ENCODE peak calls at places on chromosomes 11 and 22, in ten cellular contexts. J, I, D, U, P, B, R, L, N and Y are unnamed samples.

GRCh38 chr11:130711193-130711592 is 205.1 kb downstream of the SNX19 start:
- DNase-seq in J (no peak), I (no peak), D (no peak), U (no peak), P (no peak), B (no peak), R (peak), L (no peak), N (no peak), Y (no peak)

GRCh38 chr11:42870480-42870879 is 441.3 kb upstream of the API5 start:
- DNase-seq in J (no peak), I (no peak), D (no peak), U (no peak), P (peak), B (no peak), R (no peak), L (no peak), N (no peak), Y (no peak)

GRCh38 chr11:117289795-117290194 is 1.4 kb upstream of the BACE1-AS start:
- DNase-seq in J (no peak), I (no peak), D (no peak), U (no peak), P (no peak), B (no peak), R (no peak), L (no peak), N (no peak), Y (no peak)

GRCh38 chr11:64970731-64971151 is 1.2 kb downstream of the MAJIN start:
- DNase-seq in J (no peak), I (no peak), D (no peak), U (no peak), P (no peak), B (no peak), R (no peak), L (peak), N (no peak), Y (no peak)

GRCh38 chr22:48356731-48357130 is 1470.9 kb downstream of the BRD1 start:
- DNase-seq in J (no peak), I (no peak), D (no peak), U (no peak), P (no peak), B (no peak), R (no peak), L (no peak), N (no peak), Y (no peak)

GRCh38 chr11:132312616-132313210 is 942.3 kb downstream of the NTM start:
- DNase-seq in J (no peak), I (peak), D (no peak), U (peak), P (peak), B (no peak), R (peak), L (no peak), N (peak), Y (peak)

GRCh38 chr11:86244063-86244521 is 461 bp upstream of the EED start:
- DNase-seq in J (peak), I (no peak), D (peak), U (peak), P (peak), B (peak), R (no peak), L (peak), N (peak), Y (peak)

GRCh38 chr11:116918925-116919653 is 81.7 kb upstream of the APOA1 start:
- DNase-seq in J (no peak), I (no peak), D (no peak), U (no peak), P (no peak), B (no peak), R (no peak), L (no peak), N (no peak), Y (no peak)

GRCh38 chr11:94433049-94433448 is 31.8 kb upstream of the GPR83 start:
- DNase-seq in J (no peak), I (no peak), D (peak), U (no peak), P (no peak), B (no peak), R (no peak), L (no peak), N (no peak), Y (no peak)

GRCh38 chr11:1203505-1204271 is 19.2 kb upstream of the MUC5B start:
- DNase-seq in J (no peak), I (no peak), D (no peak), U (no peak), P (peak), B (peak), R (no peak), L (peak), N (no peak), Y (no peak)

GRCh38 chr22:19066531-19067271 is 55.5 kb downstream of the DGCR2 start:
- DNase-seq in J (no peak), I (no peak), D (no peak), U (no peak), P (no peak), B (no peak), R (peak), L (peak), N (peak), Y (peak)

GRCh38 chr22:22397292-22397870 is 111.2 kb downstream of the ZNF280B start:
- DNase-seq in J (peak), I (no peak), D (no peak), U (peak), P (no peak), B (peak), R (no peak), L (peak), N (peak), Y (peak)

GRCh38 chr11:64890084-64890944 is 11.9 kb upstream of the EHD1 start:
- DNase-seq in J (no peak), I (no peak), D (no peak), U (no peak), P (no peak), B (no peak), R (no peak), L (no peak), N (no peak), Y (no peak)

GRCh38 chr11:78268516-78269410 is 80.0 kb downstream of the USP35 start:
- DNase-seq in J (no peak), I (no peak), D (no peak), U (no peak), P (no peak), B (no peak), R (no peak), L (no peak), N (peak), Y (peak)

GRCh38 chr11:3088806-3089205 is 31.6 kb upstream of the CARS1 start:
- DNase-seq in J (no peak), I (no peak), D (no peak), U (no peak), P (no peak), B (no peak), R (no peak), L (no peak), N (no peak), Y (no peak)

GRCh38 chr11:3969613-3970012 is 114.1 kb downstream of the STIM1 start:
- DNase-seq in J (no peak), I (no peak), D (no peak), U (no peak), P (no peak), B (no peak), R (no peak), L (no peak), N (no peak), Y (no peak)

GRCh38 chr11:11521306-11522002 is 100.4 kb downstream of the GALNT18 start:
- DNase-seq in J (no peak), I (no peak), D (no peak), U (no peak), P (no peak), B (no peak), R (no peak), L (no peak), N (no peak), Y (no peak)

GRCh38 chr11:14132312-14132711 is 169.8 kb downstream of the SPON1 start:
- DNase-seq in J (no peak), I (no peak), D (peak), U (no peak), P (peak), B (no peak), R (no peak), L (no peak), N (no peak), Y (no peak)

GRCh38 chr11:36034572-36035331 is 90.9 kb downstream of the LDLRAD3 start:
- DNase-seq in J (peak), I (no peak), D (peak), U (no peak), P (peak), B (no peak), R (peak), L (peak), N (peak), Y (peak)

GRCh38 chr11:77175021-77175842 is 47.2 kb downstream of the MYO7A start:
- DNase-seq in J (no peak), I (no peak), D (no peak), U (no peak), P (no peak), B (no peak), R (no peak), L (no peak), N (no peak), Y (no peak)

GRCh38 chr11:26719289-26719688 is 2.6 kb downstream of the SLC5A12 start:
- DNase-seq in J (no peak), I (no peak), D (no peak), U (no peak), P (no peak), B (no peak), R (no peak), L (no peak), N (no peak), Y (no peak)

GRCh38 chr11:76669901-76670474 is 559 bp downstream of the LRRC32 start:
- DNase-seq in J (peak), I (no peak), D (peak), U (peak), P (no peak), B (no peak), R (peak), L (no peak), N (peak), Y (peak)

GRCh38 chr11:117295438-117296137 is 4.4 kb downstream of the BACE1-AS start:
- DNase-seq in J (no peak), I (no peak), D (no peak), U (no peak), P (no peak), B (no peak), R (no peak), L (no peak), N (no peak), Y (no peak)

GRCh38 chr22:46076651-46077339 is 73.5 kb upstream of the PPARA start:
- DNase-seq in J (no peak), I (no peak), D (no peak), U (peak), P (no peak), B (no peak), R (no peak), L (peak), N (peak), Y (peak)

GRCh38 chr11:10478066-10478465 is 23.0 kb downstream of the AMPD3 start:
- DNase-seq in J (no peak), I (no peak), D (no peak), U (no peak), P (no peak), B (no peak), R (no peak), L (no peak), N (no peak), Y (peak)

GRCh38 chr11:69114811-69115523 is 40.8 kb upstream of the SMIM38 start:
- DNase-seq in J (no peak), I (no peak), D (no peak), U (no peak), P (no peak), B (no peak), R (no peak), L (no peak), N (no peak), Y (no peak)

GRCh38 chr11:10261821-10262220 is 32.2 kb downstream of the SBF2 start:
- DNase-seq in J (no peak), I (no peak), D (no peak), U (no peak), P (no peak), B (no peak), R (no peak), L (peak), N (peak), Y (peak)

GRCh38 chr11:58629857-58630256 is 7.4 kb downstream of the CNTF start:
- DNase-seq in J (no peak), I (no peak), D (peak), U (peak), P (peak), B (peak), R (peak), L (peak), N (peak), Y (peak)

GRCh38 chr22:47392054-47392347 is 629.6 kb downstream of the TBC1D22A start:
- DNase-seq in J (no peak), I (no peak), D (no peak), U (no peak), P (no peak), B (no peak), R (no peak), L (no peak), N (no peak), Y (no peak)

GRCh38 chr11:83019888-83020579 is 51.7 kb downstream of the RAB30 start:
- DNase-seq in J (peak), I (no peak), D (no peak), U (peak), P (no peak), B (no peak), R (no peak), L (no peak), N (no peak), Y (no peak)

GRCh38 chr11:65279713-65280459 is 18.1 kb downstream of the POLA2 start:
- DNase-seq in J (peak), I (no peak), D (peak), U (no peak), P (no peak), B (peak), R (peak), L (peak), N (peak), Y (peak)

GRCh38 chr22:31944700-31945477 is 554 bp downstream of the YWHAH start:
- DNase-seq in J (peak), I (peak), D (peak), U (peak), P (peak), B (no peak), R (peak), L (peak), N (peak), Y (peak)

GRCh38 chr11:14500181-14500651 is 605 bp upstream of the COPB1 start:
- DNase-seq in J (no peak), I (peak), D (peak), U (peak), P (peak), B (no peak), R (peak), L (peak), N (peak), Y (peak)

DNA sequence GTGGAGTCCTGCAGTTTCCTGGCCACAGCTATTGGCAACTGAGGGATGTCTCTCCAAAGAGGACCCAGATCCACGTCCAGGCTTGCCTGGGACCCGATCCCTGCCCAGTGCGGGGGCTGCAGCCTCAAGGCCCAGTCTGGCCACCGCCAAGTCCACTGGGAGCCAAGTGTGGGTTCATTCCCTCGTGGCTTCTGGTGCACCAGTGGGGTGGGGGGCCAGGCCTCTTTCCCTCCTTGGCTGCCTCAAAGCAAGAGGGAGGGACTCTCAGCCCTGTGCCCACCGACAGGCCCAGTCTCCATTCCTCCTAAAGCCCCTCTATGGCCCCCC is 13.3 kb upstream of the PIM3 start:
- DNase-seq in J (no peak), I (no peak), D (no peak), U (no peak), P (no peak), B (no peak), R (no peak), L (no peak), N (no peak), Y (no peak)
- H2AFZ ChIP-seq in J (no peak), I (peak), D (no peak), U (peak), P (no peak), B (no peak), R (no peak), L (no peak), N (no peak), Y (no peak)

DNA sequence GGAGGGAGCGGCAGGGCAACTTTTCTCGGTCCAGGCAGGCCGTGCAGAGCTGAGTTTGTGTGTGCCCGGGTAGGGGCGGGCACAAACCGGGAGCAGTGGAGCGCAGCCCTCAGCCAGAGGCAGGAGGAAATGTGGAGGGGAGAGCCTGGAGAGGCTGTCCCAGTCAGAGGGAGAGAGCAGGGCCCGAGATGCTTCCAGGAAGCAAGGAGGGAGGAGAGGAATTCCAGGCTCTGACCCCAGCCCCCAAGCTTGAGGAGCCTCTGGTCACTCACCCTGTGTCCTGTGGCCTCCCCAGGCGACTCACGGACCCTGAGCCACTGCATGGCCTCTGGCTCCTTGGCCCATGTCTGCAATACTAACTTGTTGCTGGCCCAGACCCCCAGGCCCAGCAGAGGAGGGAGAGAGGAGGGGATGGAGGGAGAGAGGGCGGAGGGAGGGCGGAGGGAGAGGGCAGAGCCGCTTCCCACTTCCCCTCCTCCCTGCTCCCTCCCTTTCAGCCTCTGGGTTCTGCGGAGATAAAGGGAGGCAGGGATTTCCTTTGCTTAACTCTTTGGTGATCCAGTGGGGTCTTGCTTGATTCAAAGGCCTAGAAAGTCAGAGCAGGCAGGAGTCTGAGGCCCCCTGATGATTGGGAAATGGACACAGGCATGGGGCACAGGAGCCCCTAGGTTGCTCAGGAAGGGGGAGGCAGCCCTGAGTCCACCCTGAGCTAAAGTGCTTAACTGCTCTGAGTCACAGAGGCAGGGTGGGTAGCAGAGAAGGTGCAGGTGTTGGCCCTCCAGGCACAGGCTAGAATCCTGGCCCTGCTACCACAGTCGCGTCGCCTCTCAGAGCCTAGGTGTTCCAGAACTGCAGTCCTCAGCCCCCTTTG is at the start of gene C1QTNF6:
- DNase-seq in J (peak), I (peak), D (peak), U (peak), P (peak), B (no peak), R (peak), L (peak), N (peak), Y (peak)
- H2AFZ ChIP-seq in J (peak), I (peak), D (peak), U (peak), P (peak), B (no peak), R (peak), L (peak), N (peak), Y (peak)

GRCh38 chr11:84524422-84525051 is 1102.6 kb downstream of the DLG2 start:
- DNase-seq in J (no peak), I (no peak), D (peak), U (peak), P (peak), B (no peak), R (peak), L (peak), N (peak), Y (peak)
- H2AFZ ChIP-seq in J (no peak), I (no peak), D (no peak), U (no peak), P (no peak), B (no peak), R (no peak), L (no peak), N (no peak), Y (no peak)

GRCh38 chr22:20299736-20300136 is 20.1 kb downstream of the DGCR6L start:
- DNase-seq in J (no peak), I (no peak), D (peak), U (peak), P (no peak), B (no peak), R (peak), L (peak), N (peak), Y (no peak)
- H2AFZ ChIP-seq in J (peak), I (peak), D (no peak), U (peak), P (peak), B (peak), R (no peak), L (peak), N (peak), Y (peak)

GRCh38 chr11:73359930-73360742 is 16.1 kb upstream of the RELT start:
- DNase-seq in J (no peak), I (no peak), D (peak), U (peak), P (peak), B (no peak), R (no peak), L (peak), N (peak), Y (peak)
- H2AFZ ChIP-seq in J (no peak), I (no peak), D (no peak), U (no peak), P (no peak), B (no peak), R (no peak), L (no peak), N (no peak), Y (no peak)